ENCODE peak calls at places on chromosomes 13 and 19, in ten cellular contexts. R is hepatocyte; N is astrocyte of the spinal cord; L is CD8-positive, alpha-beta T cell; X is fibroblast of lung; F is upper lobe of left lung; G is adrenal gland; V is stomach; C is HCT116; E is body of pancreas. B is an unnamed sample.

GRCh38 chr13:80509264-80509663 is 168.3 kb upstream of the SPRY2 start:
- DNase-seq in R (no peak), N (no peak), L (no peak), X (no peak), F (no peak), G (no peak), V (no peak), C (no peak), E (no peak), B (no peak)

GRCh38 chr19:38032151-38032550 is 125.1 kb downstream of the SIPA1L3 start:
- DNase-seq in R (no peak), N (peak; percentile 66), L (no peak), X (no peak), F (no peak), G (no peak), V (no peak), C (no peak), E (no peak), B (peak; percentile 36)

GRCh38 chr13:26074706-26075105 is 22.9 kb upstream of the SHISA2 start:
- DNase-seq in R (peak; percentile 13), N (peak; percentile 12), L (no peak), X (no peak), F (no peak), G (no peak), V (no peak), C (no peak), E (no peak), B (peak; percentile 65)

GRCh38 chr19:13207237-13208130 is 57.3 kb downstream of the IER2 start:
- DNase-seq in R (peak; percentile 73), N (no peak), L (no peak), X (no peak), F (no peak), G (no peak), V (no peak), C (no peak), E (no peak), B (peak; percentile 11)

GRCh38 chr19:56217039-56217949 is 15.2 kb downstream of the ZSCAN5C start:
- DNase-seq in R (peak; percentile 14), N (peak; percentile 30), L (no peak), X (peak; percentile 11), F (no peak), G (peak; percentile 21), V (no peak), C (no peak), E (peak; percentile 13), B (peak; percentile 38)

GRCh38 chr13:106117035-106117434 is 418.4 kb downstream of the EFNB2 start:
- DNase-seq in R (no peak), N (peak; percentile 76), L (no peak), X (peak; percentile 64), F (no peak), G (no peak), V (no peak), C (no peak), E (no peak), B (no peak)

GRCh38 chr13:39353988-39354387 is 249.0 kb downstream of the LHFPL6 start:
- DNase-seq in R (no peak), N (peak; percentile 56), L (no peak), X (peak; percentile 21), F (no peak), G (no peak), V (no peak), C (no peak), E (no peak), B (peak; percentile 57)

GRCh38 chr19:14116918-14117578 is 514 bp downstream of the PRKACA start:
- DNase-seq in R (peak; percentile 42), N (no peak), L (no peak), X (no peak), F (peak; percentile 33), G (peak; percentile 66), V (no peak), C (no peak), E (peak; percentile 34), B (no peak)

GRCh38 chr19:1882089-1882785 is 3.1 kb downstream of the ABHD17A start:
- DNase-seq in R (no peak), N (no peak), L (peak; percentile 60), X (no peak), F (no peak), G (no peak), V (no peak), C (no peak), E (no peak), B (no peak)

GRCh38 chr19:32302778-32303177 is 42.6 kb upstream of the ZNF507 start:
- DNase-seq in R (no peak), N (no peak), L (no peak), X (no peak), F (no peak), G (no peak), V (no peak), C (no peak), E (no peak), B (no peak)
- TF ChIP-seq CTCF in R (no peak), N (no peak), L (no peak), X (no peak), F (no peak), G (no peak), V (no peak), C (no peak), E (no peak), B (no peak)

DNA sequence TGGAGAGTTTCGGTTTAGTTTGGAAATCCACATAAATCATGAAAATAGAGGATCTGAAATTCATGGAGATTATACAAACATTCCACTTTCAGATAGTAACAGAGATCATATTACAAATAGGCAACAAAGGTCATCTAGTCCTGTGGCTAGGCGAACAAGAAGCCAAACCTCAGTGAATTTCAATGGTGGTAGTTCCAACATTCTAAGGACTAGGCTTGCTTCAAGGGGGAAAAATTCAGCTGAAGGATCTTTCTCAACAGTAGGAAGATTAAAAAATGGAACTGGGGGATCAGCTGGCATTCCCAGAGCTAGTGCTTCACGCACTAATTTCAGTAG is 47.0 kb downstream of the FOXO1 start:
- DNase-seq in R (no peak), N (peak; percentile 15), L (no peak), X (peak; percentile 26), F (no peak), G (no peak), V (no peak), C (no peak), E (no peak), B (no peak)
- H3K4me3 ChIP-seq in R (no peak overlapping the region), N (no peak overlapping the region), L (no peak overlapping the region), X (no peak overlapping the region), F (no peak overlapping the region), G (no peak overlapping the region), V (no peak overlapping the region), C (no peak overlapping the region), E (no peak overlapping the region), B (no peak overlapping the region)

DNA sequence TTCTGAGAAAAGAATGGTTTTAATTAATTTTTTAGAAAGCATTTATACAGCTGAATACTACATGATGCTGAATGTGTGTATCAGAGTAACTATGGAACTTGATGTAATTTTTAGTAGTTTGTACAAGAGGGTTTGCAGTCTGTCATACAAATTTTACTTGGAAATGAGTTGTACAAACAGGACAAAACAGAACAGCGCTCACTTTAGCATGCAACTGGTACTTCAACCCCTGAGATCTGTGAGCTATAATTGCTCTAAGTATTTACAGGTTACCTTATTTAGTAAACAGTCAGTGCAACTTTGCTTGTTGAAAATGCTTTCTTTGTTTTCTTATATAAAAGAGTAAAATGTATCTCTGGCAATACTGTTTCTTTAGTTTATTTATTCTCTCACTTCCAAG is 719 bp downstream of the TNFRSF19 start:
- DNase-seq in R (peak; percentile 35), N (peak; percentile 58), L (no peak), X (peak; percentile 62), F (no peak), G (no peak), V (no peak), C (no peak), E (no peak), B (no peak)
- TF ChIP-seq CTCF in R (peak; percentile 38), N (peak; percentile 35), L (no peak), X (peak; percentile 31), F (no peak), G (no peak), V (no peak), C (no peak), E (no peak), B (peak; percentile 11)

DNA sequence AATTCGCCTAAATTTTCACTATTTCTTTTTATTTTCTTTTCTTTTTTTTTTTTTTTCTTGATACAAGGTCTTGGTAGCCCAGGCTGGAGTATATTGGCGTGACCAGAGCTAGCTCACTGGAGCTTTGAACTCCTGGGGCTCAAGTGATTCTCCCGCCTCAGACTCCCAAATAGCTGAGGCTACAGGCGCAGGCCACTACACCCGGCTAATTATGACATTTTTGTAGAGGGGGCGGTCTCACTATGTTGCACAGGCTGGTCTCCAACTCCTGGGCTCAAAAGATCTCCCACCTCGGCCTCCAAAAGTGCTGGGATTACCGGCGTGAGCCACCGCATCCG is 37.3 kb upstream of the LSM14A start:
- DNase-seq in R (no peak), N (no peak), L (no peak), X (no peak), F (no peak), G (no peak), V (no peak), C (no peak), E (no peak), B (no peak)
- H3K4me3 ChIP-seq in R (peak overlapping the region; percentile 84), N (peak overlapping the region; percentile 65), L (peak overlapping the region; percentile 89), X (peak overlapping the region; percentile 67), F (peak overlapping the region; percentile 76), G (no peak overlapping the region), V (peak overlapping the region; percentile 78), C (peak overlapping the region; percentile 88), E (no peak overlapping the region), B (peak overlapping the region; percentile 80)

GRCh38 chr19:41449079-41449864 is 6.3 kb downstream of the ERICH4 start:
- DNase-seq in R (peak; percentile 73), N (peak; percentile 62), L (peak; percentile 49), X (peak; percentile 65), F (peak; percentile 86), G (peak; percentile 81), V (peak; percentile 77), C (peak; percentile 56), E (peak; percentile 81), B (peak; percentile 83)

GRCh38 chr19:41449865-41450178 is 6.9 kb downstream of the ERICH4 start:
- DNase-seq in R (no peak), N (no peak), L (no peak), X (no peak), F (no peak), G (no peak), V (no peak), C (no peak), E (no peak), B (no peak)

GRCh38 chr19:41457241-41457640 is 14.3 kb downstream of the ERICH4 start:
- DNase-seq in R (no peak), N (no peak), L (no peak), X (no peak), F (no peak), G (no peak), V (no peak), C (no peak), E (no peak), B (no peak)

GRCh38 chr19:41456342-41456918 is 13.5 kb downstream of the ERICH4 start:
- DNase-seq in R (no peak), N (peak; percentile 10), L (no peak), X (peak; percentile 20), F (no peak), G (no peak), V (no peak), C (no peak), E (no peak), B (peak; percentile 66)

GRCh38 chr19:41452584-41453275 is 9.8 kb downstream of the ERICH4 start:
- DNase-seq in R (no peak), N (no peak), L (no peak), X (no peak), F (no peak), G (no peak), V (no peak), C (no peak), E (no peak), B (no peak)
- TF ChIP-seq CTCF in R (no peak), N (peak; percentile 1), L (no peak), X (no peak), F (no peak), G (no peak), V (no peak), C (no peak), E (no peak), B (no peak)

B was measured in cardiac fibroblast.